ENCODE peak calls at places on chromosomes 7 and 10, in seven cellular contexts. A is spleen, H is HL-60, K is GM23338, Y is prostate gland, T is Panc1, P is HCT116. L is an unnamed sample.
A peak's percentile ranks its signal among the peaks of the same experiment; 100 is the strongest.

GRCh38 chr10:8224591-8224990 is 170.1 kb downstream of the GATA3 start:
- DNase-seq in T (no peak), H (no peak), Y (no peak), A (no peak), K (no peak), P (no peak), L (no peak)

GRCh38 chr10:21281765-21282484 is 243.6 kb downstream of the SKIDA1 start:
- DNase-seq in Y (no peak), H (no peak), K (peak; percentile 95), A (no peak), P (no peak), T (no peak), L (no peak)

GRCh38 chr7:141073641-141074161 is at the start of gene TMEM178B:
- DNase-seq in P (no peak), H (no peak), A (no peak), T (no peak), Y (peak; percentile 7), K (peak; percentile 68), L (no peak)

GRCh38 chr10:102068216-102068615 is 3.1 kb downstream of the HPS6 start:
- DNase-seq in P (no peak), T (no peak), H (no peak), A (no peak), Y (no peak), K (no peak), L (no peak)

GRCh38 chr10:30730306-30730705 is 100.8 kb upstream of the LYZL2 start:
- DNase-seq in T (no peak), Y (no peak), A (no peak), H (no peak), K (no peak), P (no peak), L (no peak)

GRCh38 chr10:88184543-88185297 is 321.3 kb downstream of the PTEN start:
- DNase-seq in H (no peak), A (no peak), Y (no peak), T (no peak), K (no peak), P (no peak), L (no peak)

GRCh38 chr7:50513166-50513871 is 51.9 kb downstream of the DDC start:
- DNase-seq in Y (no peak), A (peak; percentile 52), T (no peak), K (no peak), P (no peak), H (no peak), L (no peak)

GRCh38 chr7:156984209-156984891 is 26.1 kb downstream of the MNX1 start:
- DNase-seq in T (no peak), Y (no peak), K (no peak), P (no peak), H (no peak), A (no peak), L (no peak)

GRCh38 chr7:130290745-130291144 is 2.2 kb upstream of the CPA4 start:
- DNase-seq in A (no peak), P (peak; percentile 73), H (no peak), Y (no peak), K (no peak), T (no peak), L (no peak)

GRCh38 chr7:4245866-4246470 is 436.1 kb upstream of the FOXK1 start:
- DNase-seq in A (peak; percentile 62), T (no peak), K (peak; percentile 49), Y (no peak), H (no peak), P (no peak), L (no peak)

GRCh38 chr7:19519443-19519977 is 189.3 kb downstream of the POLR1F start:
- DNase-seq in K (no peak), A (no peak), T (no peak), Y (no peak), H (no peak), P (no peak), L (no peak)

GRCh38 chr10:84762754-84763394 is 434.5 kb downstream of the CCSER2 start:
- DNase-seq in K (peak; percentile 21), T (no peak), H (no peak), Y (no peak), P (no peak), A (no peak), L (peak; percentile 50)

GRCh38 chr7:67821116-67821515 is 824.5 kb downstream of the TYW1 start:
- DNase-seq in K (no peak), A (no peak), H (no peak), Y (no peak), T (no peak), P (no peak), L (no peak)

GRCh38 chr10:1074748-1075358 is 18.7 kb downstream of the WDR37 start:
- DNase-seq in H (no peak), Y (no peak), K (peak; percentile 41), A (no peak), P (no peak), T (no peak), L (no peak)

GRCh38 chr10:50614444-50615137 is 9.2 kb downstream of the SGMS1 start:
- DNase-seq in K (peak; percentile 94), P (peak; percentile 37), H (no peak), T (no peak), Y (no peak), A (no peak), L (no peak)

GRCh38 chr7:41969713-41970112 is 266.8 kb upstream of the INHBA start:
- DNase-seq in H (no peak), P (no peak), T (no peak), K (no peak), A (no peak), Y (no peak), L (no peak)

GRCh38 chr10:59362184-59362966 is at the start of gene FAM13C:
- DNase-seq in A (peak; percentile 82), H (no peak), Y (peak; percentile 83), P (no peak), T (no peak), K (peak; percentile 85), L (peak; percentile 93)

GRCh38 chr10:113068178-113068890 is 118.3 kb downstream of the TCF7L2 start:
- DNase-seq in A (no peak), K (no peak), P (no peak), H (no peak), T (no peak), Y (no peak), L (no peak)

GRCh38 chr10:44244745-44245600 is 139.9 kb downstream of the CXCL12 start:
- DNase-seq in K (no peak), A (no peak), H (no peak), P (no peak), Y (no peak), T (no peak), L (peak; percentile 45)

GRCh38 chr7:70694357-70694908 is 437.5 kb upstream of the GALNT17 start:
- DNase-seq in H (no peak), A (no peak), T (no peak), K (peak; percentile 71), Y (peak; percentile 47), P (no peak), L (no peak)

GRCh38 chr7:6623589-6624245 is 8.3 kb downstream of the ZNF853 start:
- DNase-seq in P (no peak), Y (no peak), A (no peak), K (no peak), T (no peak), H (no peak), L (no peak)

GRCh38 chr7:64884913-64885370 is 18.1 kb upstream of the ZNF273 start:
- DNase-seq in P (no peak), Y (no peak), K (no peak), A (no peak), T (no peak), H (no peak), L (peak; percentile 10)

GRCh38 chr10:10911471-10911921 is 106.2 kb upstream of the CELF2 start:
- DNase-seq in A (no peak), P (no peak), Y (peak; percentile 66), H (no peak), K (peak; percentile 43), T (no peak), L (peak; percentile 94)

GRCh38 chr7:38630720-38631673 is at the start of gene AMPH:
- DNase-seq in T (no peak), Y (no peak), H (no peak), A (peak; percentile 77), P (no peak), K (peak; percentile 90), L (no peak)

GRCh38 chr7:38628630-38629385 is 2.4 kb downstream of the AMPH start:
- DNase-seq in T (no peak), A (no peak), Y (no peak), K (no peak), P (no peak), H (no peak), L (no peak)

GRCh38 chr7:38629621-38630020 is 1.6 kb downstream of the AMPH start:
- DNase-seq in P (no peak), Y (no peak), T (no peak), A (no peak), K (no peak), H (no peak), L (no peak)

GRCh38 chr7:38637957-38638356 is 6.8 kb upstream of the AMPH start:
- DNase-seq in K (no peak), A (no peak), H (no peak), Y (no peak), T (no peak), P (no peak), L (no peak)

GRCh38 chr7:38632411-38632810 is 1.2 kb upstream of the AMPH start:
- DNase-seq in Y (no peak), T (no peak), P (no peak), A (no peak), H (no peak), K (peak; percentile 24), L (no peak)
- TF ChIP-seq CTCF in Y (no peak), T (no peak), P (peak; percentile 16), A (no peak), H (no peak), K (no peak), L (no peak)

GRCh38 chr7:120988591-120989299 is at the start of gene CPED1:
- DNase-seq in K (peak; percentile 71), H (no peak), T (no peak), Y (peak; percentile 29), A (peak; percentile 92), P (no peak), L (no peak)
- TF ChIP-seq POLR2AphosphoS5 in K (no peak), H (no peak), T (no peak), Y (peak; percentile 18), A (peak; percentile 90), P (no peak), L (peak; percentile 70)

GRCh38 chr7:150428671-150429451 is 21.6 kb upstream of the GIMAP8 start:
- DNase-seq in H (peak; percentile 23), K (peak; percentile 41), A (no peak), T (no peak), Y (peak; percentile 81), P (no peak), L (no peak)
- H3K27ac ChIP-seq in H (peak overlapping the region; percentile 60), K (no peak overlapping the region), A (peak overlapping the region; percentile 49), T (no peak overlapping the region), Y (no peak overlapping the region), P (no peak overlapping the region), L (no peak overlapping the region)

DNA sequence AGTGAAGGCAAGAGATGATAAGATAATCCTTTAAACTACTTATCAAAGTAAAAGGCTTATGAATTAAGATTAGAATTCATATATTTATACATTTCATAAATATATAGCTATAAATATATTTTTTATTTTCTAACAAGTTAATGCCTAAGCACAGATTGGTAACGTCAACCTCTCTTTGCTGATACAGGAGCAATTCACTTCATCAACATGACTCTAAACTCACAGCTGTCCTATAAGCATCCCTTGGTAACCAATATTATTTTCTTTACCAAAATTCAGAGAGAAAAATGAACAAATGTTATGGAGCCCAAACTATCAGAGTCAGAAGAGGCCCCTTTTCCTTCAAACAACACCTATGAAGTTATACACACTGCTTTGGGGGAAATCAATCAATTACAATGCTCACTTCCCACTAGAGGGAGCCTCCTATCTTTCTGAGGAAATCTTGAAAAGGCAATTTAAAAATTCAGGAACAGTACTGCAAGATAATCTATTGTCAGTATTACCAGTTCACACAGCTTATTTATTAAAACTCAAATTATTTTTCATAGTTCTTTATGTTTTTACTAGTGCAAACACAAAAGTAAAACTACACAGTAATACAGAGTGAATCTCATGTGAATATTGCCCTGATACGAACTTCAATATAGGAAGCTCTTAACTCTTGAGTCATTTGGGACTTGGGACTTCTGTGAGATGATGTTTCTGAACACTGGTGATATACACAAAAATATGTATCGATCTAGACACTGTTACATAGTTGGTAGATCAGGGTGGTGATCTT is 51.0 kb upstream of the NOBOX start:
- DNase-seq in T (no peak), A (no peak), Y (no peak), K (peak; percentile 45), P (peak; percentile 8), H (no peak), L (no peak)
- TF ChIP-seq CTCF in T (peak; percentile 31), A (no peak), Y (peak; percentile 12), K (peak; percentile 74), P (peak; percentile 60), H (no peak), L (no peak)

L was measured in esophagus muscularis mucosa.